ENCODE peak calls at places on chromosomes 16 and 17, in eight cellular contexts. T, L, F, A, M, U, P and B are unnamed samples. For H3K4me1, the result is how much of the 10 kb centered on the place peaks cover.

GRCh38 chr17:77540975-77541374 is 400.2 kb downstream of the SEC14L1 start:
- DNase-seq in T (no peak), L (no peak), F (no peak), A (no peak), M (no peak), U (no peak), P (no peak), B (no peak)

GRCh38 chr16:79272141-79272577 is 328.4 kb downstream of the MAF start:
- DNase-seq in T (no peak), L (no peak), F (no peak), A (no peak), M (no peak), U (no peak), P (no peak), B (no peak)

GRCh38 chr16:89191033-89191900 is 9.1 kb downstream of the SLC22A31 start:
- DNase-seq in T (no peak), L (no peak), F (peak), A (no peak), M (peak), U (no peak), P (no peak), B (no peak)

GRCh38 chr17:44222112-44222869 is 2.8 kb upstream of the UBTF start:
- DNase-seq in T (no peak), L (peak), F (peak), A (peak), M (peak), U (peak), P (no peak), B (peak)

GRCh38 chr17:65794572-65794971 is 233.1 kb upstream of the AXIN2 start:
- DNase-seq in T (no peak), L (peak), F (peak), A (peak), M (no peak), U (peak), P (no peak), B (no peak)

GRCh38 chr16:72645526-72645925 is 402.4 kb downstream of the ZFHX3 start:
- DNase-seq in T (no peak), L (no peak), F (no peak), A (no peak), M (no peak), U (no peak), P (no peak), B (no peak)

GRCh38 chr17:6548578-6549330 is 7.6 kb downstream of the PITPNM3 start:
- DNase-seq in T (no peak), L (no peak), F (peak), A (no peak), M (no peak), U (no peak), P (peak), B (no peak)

GRCh38 chr16:49623501-49624266 is 232.2 kb downstream of the ZNF423 start:
- DNase-seq in T (no peak), L (peak), F (no peak), A (no peak), M (no peak), U (no peak), P (no peak), B (peak)

GRCh38 chr17:2253768-2254406 is 49.7 kb downstream of the SMG6 start:
- DNase-seq in T (no peak), L (no peak), F (no peak), A (no peak), M (no peak), U (no peak), P (peak), B (no peak)

GRCh38 chr17:59812139-59812538 is 80.6 kb downstream of the TUBD1 start:
- DNase-seq in T (no peak), L (no peak), F (no peak), A (no peak), M (no peak), U (no peak), P (no peak), B (no peak)

GRCh38 chr17:47253541-47254402 is at the start of gene ITGB3:
- DNase-seq in T (no peak), L (peak), F (peak), A (peak), M (peak), U (peak), P (no peak), B (peak)

GRCh38 chr16:85190572-85190971 is 78.3 kb upstream of the CIBAR2 start:
- DNase-seq in T (no peak), L (no peak), F (no peak), A (no peak), M (no peak), U (no peak), P (no peak), B (no peak)

GRCh38 chr16:83068686-83069085 is 441.9 kb downstream of the CDH13 start:
- DNase-seq in T (no peak), L (no peak), F (no peak), A (peak), M (no peak), U (no peak), P (no peak), B (no peak)

GRCh38 chr17:19242323-19242722 is 5.2 kb downstream of the EPN2 start:
- DNase-seq in T (no peak), L (no peak), F (no peak), A (no peak), M (no peak), U (peak), P (no peak), B (no peak)

GRCh38 chr16:10619271-10619849 is 39.0 kb upstream of the EMP2 start:
- DNase-seq in T (no peak), L (no peak), F (peak), A (no peak), M (no peak), U (no peak), P (no peak), B (no peak)

GRCh38 chr16:66274335-66275110 is 92.0 kb upstream of the CDH5 start:
- DNase-seq in T (no peak), L (no peak), F (no peak), A (peak), M (no peak), U (peak), P (no peak), B (no peak)

GRCh38 chr16:49704586-49705155 is 151.2 kb downstream of the ZNF423 start:
- DNase-seq in T (no peak), L (no peak), F (no peak), A (no peak), M (no peak), U (no peak), P (no peak), B (no peak)

DNA sequence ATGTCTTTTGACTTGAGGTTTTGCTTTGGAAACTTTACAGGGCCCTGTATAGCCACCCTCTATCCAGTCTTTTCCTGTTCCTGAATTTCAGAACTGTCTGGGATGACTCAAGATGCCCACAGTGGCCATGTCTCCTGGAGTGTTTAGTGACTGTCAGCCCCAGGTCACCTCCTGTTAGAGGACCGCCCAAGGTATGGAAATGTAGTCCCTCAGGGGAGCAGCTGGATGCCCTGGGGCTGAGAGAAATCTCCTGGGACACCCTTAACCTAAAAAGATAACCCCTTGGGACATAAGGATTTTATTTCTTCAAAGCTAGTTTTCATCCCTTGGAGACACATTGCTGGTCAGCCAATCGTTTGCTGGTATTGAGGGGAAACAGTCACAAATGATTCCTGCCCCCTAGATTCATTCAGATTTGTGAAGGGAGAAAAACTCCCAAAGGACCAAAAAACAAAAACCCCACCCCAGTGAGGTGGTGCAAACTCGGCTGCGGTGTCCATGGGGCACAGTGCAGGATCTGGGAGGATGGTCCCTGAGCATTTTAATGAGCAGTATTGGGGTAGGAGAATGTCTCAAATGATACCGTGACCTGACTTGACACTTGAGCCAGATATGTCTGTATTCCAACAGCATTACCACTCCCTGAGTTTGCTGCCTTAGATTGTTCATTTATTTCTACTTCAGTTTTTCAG is 1.7 kb downstream of the ZNF267 start:
- DNase-seq in T (no peak), L (no peak), F (no peak), A (peak), M (no peak), U (no peak), P (no peak), B (no peak)
- H3K4me1 ChIP-seq in T (half or more), L (under half), F (under half), A (under half), M (under half), U (under half), P (under half), B (half or more)

GRCh38 chr17:42598905-42599304 is 10.3 kb downstream of the RETREG3 start:
- DNase-seq in T (no peak), L (no peak), F (no peak), A (no peak), M (no peak), U (no peak), P (no peak), B (no peak)

GRCh38 chr17:42608692-42609181 is 437 bp downstream of the RETREG3 start:
- DNase-seq in T (no peak), L (no peak), F (no peak), A (no peak), M (peak), U (no peak), P (no peak), B (no peak)

GRCh38 chr17:42609182-42609813 is at the start of the genes RETREG3 and TUBG1:
- DNase-seq in T (peak), L (peak), F (peak), A (peak), M (peak), U (peak), P (peak), B (peak)

GRCh38 chr17:42603318-42603717 is 5.9 kb downstream of the RETREG3 start:
- DNase-seq in T (no peak), L (no peak), F (no peak), A (no peak), M (no peak), U (no peak), P (no peak), B (no peak)
- H3K4me3 ChIP-seq in T (no peak), L (no peak), F (no peak), A (no peak), M (no peak), U (no peak), P (peak), B (no peak)

DNA sequence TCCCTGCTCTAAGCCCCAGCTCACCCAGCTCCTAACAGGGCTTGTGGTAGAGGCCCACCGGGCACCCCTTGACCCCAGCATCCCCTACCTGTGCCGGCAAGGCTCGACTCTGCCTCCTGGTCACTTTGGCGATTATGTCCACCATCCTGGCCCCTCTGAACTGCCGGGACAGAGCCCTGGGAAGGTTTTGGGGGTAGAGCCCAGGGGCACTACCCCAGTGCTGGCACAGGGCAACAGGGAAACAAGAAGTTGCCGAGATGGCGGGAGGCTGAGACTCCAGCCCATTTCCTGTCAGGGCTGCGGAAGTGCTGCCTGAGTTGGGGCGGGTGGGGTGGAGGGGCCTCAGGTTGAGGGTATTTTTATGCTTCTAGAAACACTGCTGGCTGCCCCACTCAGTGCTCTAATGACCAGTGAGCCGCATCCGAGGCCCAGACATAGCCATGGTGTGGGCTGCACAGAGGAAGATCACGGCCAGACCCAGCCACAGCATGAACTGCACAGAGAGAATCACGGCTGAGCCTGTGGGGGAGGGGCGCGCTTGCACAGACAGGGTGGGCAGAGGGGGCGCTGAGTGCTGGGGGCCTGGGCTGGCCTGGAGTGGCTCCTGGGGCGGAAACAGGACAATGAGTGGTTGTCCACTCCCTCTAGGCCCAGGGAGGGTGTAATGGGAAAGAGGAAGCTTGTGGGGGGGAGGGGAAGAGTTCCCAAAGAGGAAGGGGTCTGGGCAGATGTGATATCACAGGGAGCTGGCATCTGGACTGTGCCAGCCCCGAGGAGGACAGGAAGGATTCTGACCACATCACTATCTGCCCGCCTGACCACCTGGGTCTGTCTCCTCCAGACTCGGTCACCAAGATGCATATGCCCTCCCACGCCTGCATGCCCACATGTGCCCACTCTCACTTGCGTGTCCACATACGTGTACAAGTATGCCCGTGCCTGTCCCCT is 22.3 kb downstream of the ARHGAP27 start:
- DNase-seq in T (no peak), L (no peak), F (peak), A (no peak), M (peak), U (no peak), P (no peak), B (no peak)
- H3K4me1 ChIP-seq in T (under half), L (under half), F (half or more), A (under half), M (under half), U (under half), P (under half), B (under half)

DNA sequence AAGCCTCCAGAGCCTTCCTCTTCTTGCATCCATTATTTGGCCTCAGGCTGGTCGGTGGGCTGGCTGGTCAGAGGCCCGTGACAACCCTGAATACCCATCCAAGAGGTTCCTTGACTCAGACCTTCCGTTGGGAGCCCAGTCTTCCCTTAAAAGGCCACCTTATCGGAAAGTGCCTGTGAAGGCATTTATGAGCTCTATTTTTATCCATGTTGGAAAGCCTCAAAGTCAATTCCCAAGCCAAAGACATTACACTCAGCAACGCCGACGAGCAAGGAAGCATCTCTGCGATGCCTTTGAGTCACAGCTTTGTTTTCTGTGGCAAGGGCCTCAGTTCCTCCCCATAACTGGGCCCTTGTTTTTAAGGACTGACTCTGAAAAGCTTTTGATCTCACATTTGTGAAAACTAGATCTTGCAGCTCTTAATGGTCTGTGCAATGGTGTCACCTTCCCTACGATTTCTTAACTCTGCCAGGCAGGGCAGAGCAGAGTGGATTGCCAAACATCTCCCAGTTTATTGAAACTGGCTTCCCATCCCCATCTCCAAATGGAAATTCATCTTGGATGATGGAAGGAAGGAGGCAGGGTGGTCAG is 13.3 kb upstream of the SPOP start:
- DNase-seq in T (peak), L (peak), F (no peak), A (peak), M (peak), U (no peak), P (no peak), B (peak)
- H3K4me3 ChIP-seq in T (peak), L (no peak), F (no peak), A (no peak), M (no peak), U (no peak), P (no peak), B (peak)

GRCh38 chr17:50062323-50063243 is 6.7 kb downstream of the ITGA3 start:
- DNase-seq in T (peak), L (no peak), F (peak), A (peak), M (peak), U (peak), P (no peak), B (peak)
- H3K4me1 ChIP-seq in T (half or more), L (under half), F (half or more), A (half or more), M (under half), U (half or more), P (under half), B (half or more)

GRCh38 chr17:40312893-40313659 is 4.1 kb downstream of the RARA start:
- DNase-seq in T (no peak), L (no peak), F (no peak), A (no peak), M (no peak), U (no peak), P (no peak), B (no peak)
- H3K4me3 ChIP-seq in T (no peak), L (no peak), F (no peak), A (peak), M (no peak), U (no peak), P (peak), B (no peak)

DNA sequence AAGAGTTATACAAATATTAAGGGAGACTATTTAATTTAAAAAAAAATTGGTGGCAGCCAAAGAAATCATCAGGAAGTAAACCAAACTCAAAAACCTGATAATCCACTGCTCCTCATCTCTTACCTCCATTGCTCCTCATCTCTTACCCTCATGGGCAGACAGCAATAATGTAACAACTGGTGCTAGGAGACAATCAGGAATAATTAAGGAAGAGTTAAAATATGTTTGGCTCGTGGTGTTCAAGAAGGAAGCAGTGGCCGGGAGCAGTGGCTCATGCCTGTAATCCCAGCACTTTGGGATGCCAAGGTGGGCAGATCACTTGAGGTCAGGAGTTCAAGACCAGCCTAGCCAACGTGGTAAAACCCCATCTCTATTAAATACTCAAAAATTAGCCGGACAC is 18.1 kb downstream of the ERN1 start:
- DNase-seq in T (no peak), L (no peak), F (no peak), A (no peak), M (no peak), U (no peak), P (no peak), B (no peak)
- H3K4me1 ChIP-seq in T (under half), L (under half), F (under half), A (under half), M (under half), U (under half), P (under half), B (under half)